ENCODE peak calls at places on chromosomes 2 and 18, in six cellular contexts. P is body of pancreas; R is cardiac muscle cell; Q is CD8-positive, alpha-beta memory T cell; K is CD8-positive, alpha-beta T cell; F is psoas muscle. B is an unnamed sample.

GRCh38 chr2:126513033-126513432 is 142.9 kb upstream of the GYPC start:
- DNase-seq in P (no peak), R (peak; percentile 1), Q (no peak), K (no peak), F (no peak), B (no peak)

GRCh38 chr2:228763600-228763999 is 507.5 kb downstream of the PID1 start:
- DNase-seq in P (no peak), R (no peak), Q (no peak), K (no peak), F (no peak), B (no peak)

GRCh38 chr2:144496660-144497598 is 23.0 kb downstream of the ZEB2 start:
- DNase-seq in P (no peak), R (no peak), Q (no peak), K (no peak), F (no peak), B (no peak)

GRCh38 chr18:61600422-61600821 is 267.2 kb downstream of the CDH20 start:
- DNase-seq in P (no peak), R (no peak), Q (no peak), K (no peak), F (no peak), B (no peak)

GRCh38 chr2:205808493-205809121 is 126.3 kb downstream of the NRP2 start:
- DNase-seq in P (no peak), R (peak; percentile 36), Q (no peak), K (no peak), F (peak; percentile 62), B (no peak)

GRCh38 chr2:74181739-74182138 is 3.1 kb upstream of the MOB1A start:
- DNase-seq in P (no peak), R (no peak), Q (no peak), K (no peak), F (no peak), B (no peak)

GRCh38 chr18:55141318-55141717 is 182.1 kb upstream of the CCDC68 start:
- DNase-seq in P (no peak), R (no peak), Q (no peak), K (no peak), F (no peak), B (no peak)

GRCh38 chr2:240432430-240432819 is 3.0 kb upstream of the GPC1 start:
- DNase-seq in P (peak; percentile 5), R (no peak), Q (no peak), K (no peak), F (no peak), B (no peak)

GRCh38 chr2:65430515-65431416 is 1.6 kb downstream of the SPRED2 start:
- DNase-seq in P (peak; percentile 69), R (peak; percentile 55), Q (peak; percentile 67), K (peak; percentile 38), F (peak; percentile 76), B (no peak)

GRCh38 chr2:240780023-240780831 is 39.8 kb downstream of the KIF1A start:
- DNase-seq in P (no peak), R (peak; percentile 9), Q (no peak), K (no peak), F (no peak), B (no peak)

GRCh38 chr2:27347641-27348040 is 8.9 kb downstream of the GTF3C2 start:
- DNase-seq in P (no peak), R (no peak), Q (no peak), K (no peak), F (no peak), B (no peak)

GRCh38 chr2:11481789-11482472 is 16.0 kb upstream of the E2F6 start:
- DNase-seq in P (no peak), R (no peak), Q (no peak), K (no peak), F (no peak), B (no peak)

GRCh38 chr2:222791946-222792649 is 68.7 kb upstream of the ACSL3 start:
- DNase-seq in P (peak; percentile 35), R (peak; percentile 73), Q (no peak), K (no peak), F (peak; percentile 71), B (no peak)

GRCh38 chr18:66749030-66749429 is 145.1 kb upstream of the CDH19 start:
- DNase-seq in P (no peak), R (peak; percentile 63), Q (no peak), K (no peak), F (no peak), B (peak; percentile 11)

GRCh38 chr2:150274108-150274507 is 213.4 kb downstream of the RND3 start:
- DNase-seq in P (no peak), R (no peak), Q (no peak), K (no peak), F (no peak), B (no peak)

GRCh38 chr2:8976419-8976818 is 27.1 kb downstream of the MBOAT2 start:
- DNase-seq in P (no peak), R (peak; percentile 50), Q (no peak), K (no peak), F (no peak), B (no peak)

GRCh38 chr2:49988301-49988700 is 834.0 kb upstream of the FSHR start:
- DNase-seq in P (no peak), R (no peak), Q (no peak), K (no peak), F (no peak), B (no peak)

DNA sequence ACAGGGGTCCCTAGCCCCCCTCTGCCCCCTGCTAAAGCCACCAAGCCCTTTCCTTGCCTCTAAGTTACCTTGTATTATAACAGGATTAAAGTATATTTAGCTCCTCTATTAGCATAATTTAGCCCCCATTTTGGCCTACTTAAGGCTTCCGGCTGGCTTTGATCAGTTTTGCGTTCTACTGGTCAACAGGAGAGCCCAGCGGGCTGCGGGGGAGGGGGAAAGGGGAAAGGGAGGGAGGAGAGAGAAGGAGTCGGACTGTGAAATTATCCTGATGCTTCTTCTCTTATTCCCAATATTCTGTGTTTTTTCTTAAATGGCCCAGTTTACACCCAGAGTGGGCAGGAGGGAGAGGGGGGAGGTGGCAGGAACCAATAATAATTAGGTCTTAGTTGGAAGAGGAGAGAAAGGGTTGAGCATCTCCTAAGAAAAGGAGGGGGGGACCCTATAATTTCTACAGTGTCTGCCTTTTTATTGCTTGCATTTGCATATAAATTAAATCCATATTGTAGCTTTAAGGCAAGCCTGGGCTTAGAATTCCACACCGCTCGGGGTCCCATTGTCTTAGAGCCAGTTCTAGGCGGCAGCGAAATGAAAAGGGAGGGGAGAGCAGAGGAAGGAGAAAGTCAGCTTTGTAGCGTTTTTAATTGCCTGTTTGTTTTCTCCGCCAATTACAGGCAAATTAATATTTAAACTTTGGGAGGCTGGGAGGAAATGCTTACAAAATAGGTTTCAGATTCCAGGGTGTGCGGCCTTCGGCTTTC is 39.6 kb downstream of the EN1 start:
- DNase-seq in P (no peak), R (no peak), Q (no peak), K (no peak), F (no peak), B (no peak)
- H3K4me3 ChIP-seq in P (no peak overlapping the region), R (no peak overlapping the region), Q (no peak overlapping the region), K (no peak overlapping the region), F (no peak overlapping the region), B (no peak overlapping the region)

GRCh38 chr2:217371681-217372297 is 511.9 kb upstream of the TNP1 start:
- DNase-seq in P (peak; percentile 16), R (no peak), Q (no peak), K (no peak), F (no peak), B (no peak)
- H3K27ac ChIP-seq in P (no peak overlapping the region), R (no peak overlapping the region), Q (no peak overlapping the region), K (no peak overlapping the region), F (no peak overlapping the region), B (no peak overlapping the region)

DNA sequence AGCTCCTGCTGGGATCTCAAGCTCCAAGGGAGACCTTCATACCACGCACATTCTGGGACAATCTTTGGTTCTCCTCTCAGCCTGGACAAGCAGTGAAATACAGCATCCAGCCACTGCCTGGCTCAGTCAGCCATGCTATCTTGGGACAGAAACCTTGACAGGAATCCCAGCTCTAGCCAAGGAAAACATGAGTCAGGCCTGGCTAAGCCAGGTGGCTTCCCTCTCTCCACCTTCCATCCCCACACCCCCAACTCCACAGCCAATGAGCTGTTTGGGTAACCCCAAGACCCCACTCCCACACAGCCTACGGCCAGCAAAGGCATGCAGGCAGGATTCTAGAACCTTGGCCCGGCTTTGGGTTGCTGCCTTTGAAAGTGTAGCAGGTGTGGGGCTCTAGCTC is 64.9 kb downstream of the MCFD2 start:
- DNase-seq in P (peak; percentile 81), R (peak; percentile 95), Q (no peak), K (no peak), F (peak; percentile 71), B (no peak)
- H3K4me1 ChIP-seq in P (peaks cover 57% of the 10 kb centered on the region), R (peaks cover 8% of the 10 kb centered on the region), Q (no peaks in the 10 kb centered on the region), K (no peaks in the 10 kb centered on the region), F (peaks cover 56% of the 10 kb centered on the region), B (peaks cover 1% of the 10 kb centered on the region)

DNA sequence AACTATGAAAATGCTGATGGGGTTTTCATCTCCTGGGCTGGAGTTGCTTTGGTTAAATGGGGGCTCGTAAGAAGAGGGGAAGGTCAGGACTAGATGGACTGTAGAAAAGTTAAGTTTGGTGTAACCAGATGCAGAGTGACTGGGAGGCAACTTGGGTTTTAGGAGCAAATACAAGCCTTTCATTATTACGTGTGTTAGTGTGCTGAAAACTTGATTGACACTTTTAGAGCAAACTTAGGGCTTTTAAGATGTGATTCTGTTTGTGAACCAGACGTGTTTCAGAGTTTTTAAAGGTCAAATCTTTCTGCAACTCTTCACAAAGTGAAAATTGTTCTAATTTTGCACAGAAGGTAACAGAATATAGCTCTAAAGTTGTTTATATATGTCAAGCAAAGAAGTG is 460.8 kb upstream of the HNRNPA3 start:
- DNase-seq in P (no peak), R (no peak), Q (no peak), K (no peak), F (no peak), B (no peak)
- H3K4me3 ChIP-seq in P (no peak overlapping the region), R (no peak overlapping the region), Q (no peak overlapping the region), K (no peak overlapping the region), F (no peak overlapping the region), B (no peak overlapping the region)

DNA sequence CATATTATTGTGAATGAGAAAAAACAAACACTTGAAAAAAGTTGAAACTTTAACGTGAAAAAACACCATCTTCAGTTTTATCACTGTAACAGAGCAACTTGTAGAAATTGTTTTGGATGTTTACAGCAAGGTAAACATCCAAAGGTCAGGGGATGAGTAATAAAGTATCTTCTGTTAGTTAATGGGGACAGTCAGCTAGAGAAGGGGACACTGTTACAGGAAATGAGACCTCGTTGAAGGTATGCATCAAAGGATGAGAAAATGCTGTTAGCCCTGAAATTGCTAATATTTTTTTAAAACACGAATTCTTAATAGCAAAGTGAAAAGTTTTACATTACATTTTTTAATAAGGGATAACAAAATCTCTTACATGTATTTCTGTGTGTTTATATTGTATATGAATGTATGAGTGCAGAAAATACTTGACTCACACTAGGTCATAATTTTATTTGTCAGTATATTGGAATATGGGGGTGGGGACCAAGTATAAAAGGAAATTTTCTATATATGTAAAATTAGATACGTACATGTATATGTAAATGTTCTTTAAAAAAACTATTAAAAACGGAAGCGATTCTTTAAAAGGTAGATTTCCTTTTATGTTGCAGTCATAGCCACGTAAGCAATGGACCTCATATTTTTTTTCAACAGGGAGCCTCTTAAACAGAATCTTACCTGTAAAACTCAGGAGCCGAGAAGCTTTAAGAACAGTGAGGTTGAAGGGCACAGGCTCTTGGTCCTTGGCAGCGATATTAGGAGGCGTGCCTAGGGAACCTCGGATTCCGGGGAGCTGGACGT is 3.1 kb downstream of the RHBDD1 start:
- DNase-seq in P (no peak), R (no peak), Q (no peak), K (no peak), F (no peak), B (no peak)
- H3K27ac ChIP-seq in P (no peak overlapping the region), R (no peak overlapping the region), Q (peak overlapping the region; percentile 99), K (no peak overlapping the region), F (no peak overlapping the region), B (no peak overlapping the region)

B was measured in iPS DF 6.9.